ENCODE peak calls at places on chromosomes 11 and 22, in four cellular contexts. One of them, this sample, is unnamed. For H3K4me1, the result is how much of the 10 kb centered on the place peaks cover.

GRCh38 chr11:82733444-82734119 is at the start of gene FAM181B:
- DNase-seq in small intestine: peak
- DNase-seq in lower lobe of right lung: no peak
- DNase-seq in adrenal gland: peak
- DNase-seq in this sample: peak

GRCh38 chr22:44037519-44038370 is 13.6 kb downstream of the PARVB start:
- DNase-seq in lower lobe of right lung: no peak
- DNase-seq in adrenal gland: peak
- DNase-seq in small intestine: no peak
- DNase-seq in this sample: no peak

GRCh38 chr11:15955595-15955994 is 400.8 kb downstream of the SOX6 start:
- DNase-seq in small intestine: no peak
- DNase-seq in adrenal gland: no peak
- DNase-seq in lower lobe of right lung: no peak
- DNase-seq in this sample: no peak

GRCh38 chr22:29695129-29695926 is 24.5 kb upstream of the CABP7 start:
- DNase-seq in adrenal gland: no peak
- DNase-seq in small intestine: no peak
- DNase-seq in lower lobe of right lung: no peak
- DNase-seq in this sample: no peak

GRCh38 chr11:112844530-112844929 is 116.7 kb upstream of the NCAM1 start:
- DNase-seq in lower lobe of right lung: no peak
- DNase-seq in adrenal gland: no peak
- DNase-seq in small intestine: no peak
- DNase-seq in this sample: no peak

GRCh38 chr22:38781033-38781432 is 12.9 kb downstream of the DNAL4 start:
- DNase-seq in lower lobe of right lung: no peak
- DNase-seq in adrenal gland: no peak
- DNase-seq in small intestine: no peak
- DNase-seq in this sample: no peak

GRCh38 chr11:120512727-120513435 is 1.3 kb downstream of the GRIK4 start:
- DNase-seq in lower lobe of right lung: peak
- DNase-seq in small intestine: no peak
- DNase-seq in adrenal gland: peak
- DNase-seq in this sample: no peak

GRCh38 chr11:5486421-5486820 is 2.1 kb upstream of the OR52D1 start:
- DNase-seq in adrenal gland: no peak
- DNase-seq in lower lobe of right lung: no peak
- DNase-seq in small intestine: no peak
- DNase-seq in this sample: no peak

GRCh38 chr11:116375221-116375620 is 397.6 kb downstream of the BUD13 start:
- DNase-seq in adrenal gland: no peak
- DNase-seq in lower lobe of right lung: no peak
- DNase-seq in small intestine: no peak
- DNase-seq in this sample: no peak

GRCh38 chr11:100981196-100981824 is 148.3 kb downstream of the PGR start:
- DNase-seq in small intestine: no peak
- DNase-seq in lower lobe of right lung: no peak
- DNase-seq in adrenal gland: no peak
- DNase-seq in this sample: no peak

GRCh38 chr22:44274918-44275665 is 37.7 kb downstream of the SHISAL1 start:
- DNase-seq in small intestine: no peak
- DNase-seq in lower lobe of right lung: no peak
- DNase-seq in adrenal gland: no peak
- DNase-seq in this sample: no peak

GRCh38 chr11:112928136-112928535 is 33.1 kb upstream of the NCAM1 start:
- DNase-seq in lower lobe of right lung: no peak
- DNase-seq in adrenal gland: no peak
- DNase-seq in small intestine: no peak
- DNase-seq in this sample: no peak

GRCh38 chr22:37748659-37749058 is 51.8 kb downstream of the TRIOBP start:
- DNase-seq in adrenal gland: no peak
- DNase-seq in small intestine: no peak
- DNase-seq in lower lobe of right lung: no peak
- DNase-seq in this sample: no peak

GRCh38 chr11:134452849-134453177 is 40.8 kb upstream of the B3GAT1 start:
- DNase-seq in lower lobe of right lung: no peak
- DNase-seq in small intestine: no peak
- DNase-seq in adrenal gland: no peak
- DNase-seq in this sample: no peak

GRCh38 chr11:96055706-96056387 is 131.9 kb upstream of the MTMR2 start:
- DNase-seq in lower lobe of right lung: no peak
- DNase-seq in adrenal gland: no peak
- DNase-seq in small intestine: no peak
- DNase-seq in this sample: no peak

GRCh38 chr11:47467372-47467771 is 18.4 kb upstream of the RAPSN start:
- DNase-seq in adrenal gland: no peak
- DNase-seq in small intestine: peak
- DNase-seq in lower lobe of right lung: no peak
- DNase-seq in this sample: peak

GRCh38 chr11:47468598-47469214 is 19.8 kb upstream of the RAPSN start:
- DNase-seq in lower lobe of right lung: no peak
- DNase-seq in small intestine: no peak
- DNase-seq in adrenal gland: no peak
- DNase-seq in this sample: no peak

GRCh38 chr11:47464479-47464878 is 15.5 kb upstream of the RAPSN start:
- DNase-seq in lower lobe of right lung: no peak
- DNase-seq in adrenal gland: no peak
- DNase-seq in small intestine: no peak
- DNase-seq in this sample: no peak

GRCh38 chr11:47466201-47466600 is 17.3 kb upstream of the RAPSN start:
- DNase-seq in lower lobe of right lung: no peak
- DNase-seq in small intestine: no peak
- DNase-seq in adrenal gland: no peak
- DNase-seq in this sample: no peak

GRCh38 chr11:47466701-47467250 is 17.8 kb upstream of the RAPSN start:
- DNase-seq in lower lobe of right lung: no peak
- DNase-seq in adrenal gland: peak
- DNase-seq in small intestine: peak
- DNase-seq in this sample: peak
- H3K4me1 ChIP-seq in lower lobe of right lung: under half
- H3K4me1 ChIP-seq in adrenal gland: under half
- H3K4me1 ChIP-seq in small intestine: under half
- H3K4me1 ChIP-seq in this sample: under half

GRCh38 chr11:47499160-47499559 is 50.2 kb upstream of the RAPSN start:
- DNase-seq in adrenal gland: no peak
- DNase-seq in small intestine: no peak
- DNase-seq in lower lobe of right lung: no peak
- DNase-seq in this sample: no peak
- H3K4me1 ChIP-seq in adrenal gland: under half
- H3K4me1 ChIP-seq in small intestine: under half
- H3K4me1 ChIP-seq in lower lobe of right lung: under half
- H3K4me1 ChIP-seq in this sample: under half

GRCh38 chr11:118012083-118012669 is 26.0 kb downstream of the IL10RA start:
- DNase-seq in lower lobe of right lung: peak
- DNase-seq in small intestine: peak
- DNase-seq in adrenal gland: peak
- DNase-seq in this sample: no peak

GRCh38 chr11:118016094-118016493 is 29.9 kb downstream of the IL10RA start:
- DNase-seq in small intestine: no peak
- DNase-seq in lower lobe of right lung: no peak
- DNase-seq in adrenal gland: no peak
- DNase-seq in this sample: no peak

GRCh38 chr11:118010738-118011461 is 24.7 kb downstream of the IL10RA start:
- DNase-seq in small intestine: no peak
- DNase-seq in adrenal gland: peak
- DNase-seq in lower lobe of right lung: peak
- DNase-seq in this sample: peak

GRCh38 chr11:118015385-118015841 is 29.2 kb downstream of the IL10RA start:
- DNase-seq in adrenal gland: no peak
- DNase-seq in small intestine: no peak
- DNase-seq in lower lobe of right lung: no peak
- DNase-seq in this sample: no peak

DNA sequence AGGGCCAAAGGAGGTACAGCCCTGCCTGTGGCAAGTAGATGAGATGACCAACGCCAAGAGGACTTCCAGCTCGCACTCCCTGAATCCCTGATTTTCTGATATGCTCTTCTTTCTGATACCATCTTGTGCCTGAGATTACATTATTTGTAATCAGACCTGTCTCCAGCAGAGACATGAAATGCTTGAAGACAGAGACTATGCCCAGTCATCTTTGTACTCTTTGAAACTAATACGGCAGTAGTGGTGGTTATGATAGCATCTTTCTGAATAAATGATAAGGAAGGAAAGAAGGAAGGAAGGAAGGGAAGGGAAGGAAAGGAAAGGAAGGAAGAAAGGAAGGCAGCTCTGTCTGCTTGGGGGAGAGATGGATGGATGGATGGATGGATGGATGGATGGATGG is 27.8 kb downstream of the IL10RA start:
- DNase-seq in lower lobe of right lung: no peak
- DNase-seq in small intestine: no peak
- DNase-seq in adrenal gland: no peak
- DNase-seq in this sample: no peak
- H3K4me1 ChIP-seq in lower lobe of right lung: half or more
- H3K4me1 ChIP-seq in small intestine: under half
- H3K4me1 ChIP-seq in adrenal gland: under half
- H3K4me1 ChIP-seq in this sample: under half

GRCh38 chr11:86196924-86197323 is 47.6 kb upstream of the EED start:
- DNase-seq in small intestine: no peak
- DNase-seq in lower lobe of right lung: no peak
- DNase-seq in adrenal gland: no peak
- DNase-seq in this sample: no peak
- H3K4me1 ChIP-seq in small intestine: under half
- H3K4me1 ChIP-seq in lower lobe of right lung: under half
- H3K4me1 ChIP-seq in adrenal gland: under half
- H3K4me1 ChIP-seq in this sample: under half

DNA sequence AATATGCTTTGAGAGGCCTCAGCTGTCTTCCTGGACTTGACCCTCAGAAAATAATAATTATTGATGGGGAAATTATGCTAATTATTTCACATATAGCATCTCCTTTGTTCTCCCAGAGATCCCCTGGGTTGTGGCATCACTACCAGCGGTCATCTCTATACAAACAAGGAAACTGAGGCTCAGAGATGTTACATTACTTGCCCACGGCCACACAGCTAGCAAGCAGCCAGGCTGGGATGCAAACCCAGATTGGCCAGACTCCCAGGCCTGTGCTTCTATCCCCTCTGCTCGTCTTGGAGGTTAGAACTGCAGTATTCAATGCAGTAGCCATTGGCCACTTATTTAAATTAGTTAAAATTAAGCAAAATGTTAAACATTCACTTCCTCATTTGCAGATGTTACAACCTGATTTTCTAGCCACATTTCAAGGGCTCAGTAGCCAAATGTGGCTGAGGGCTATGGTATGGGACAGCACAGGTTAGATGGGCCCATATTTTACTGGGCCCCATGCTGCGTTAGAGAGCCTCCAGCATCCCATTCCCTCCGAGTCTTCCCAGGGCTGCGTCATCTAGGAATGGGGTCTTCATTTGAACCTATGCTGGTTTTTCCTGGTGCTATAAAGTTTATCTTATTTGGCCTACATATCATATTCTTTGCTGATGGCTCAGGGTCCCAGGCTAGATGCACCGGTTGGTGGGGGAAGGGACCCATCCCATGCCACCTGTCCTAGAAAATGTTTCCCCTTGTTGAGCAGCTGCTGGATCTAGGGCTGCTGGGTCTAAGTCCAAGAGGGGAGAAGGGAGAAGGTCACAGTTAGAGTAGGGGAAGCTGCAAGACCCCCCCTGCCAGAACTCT is 2.2 kb downstream of the SLC35C1 start:
- DNase-seq in adrenal gland: no peak
- DNase-seq in lower lobe of right lung: no peak
- DNase-seq in small intestine: no peak
- DNase-seq in this sample: no peak
- H3K4me1 ChIP-seq in adrenal gland: under half
- H3K4me1 ChIP-seq in lower lobe of right lung: under half
- H3K4me1 ChIP-seq in small intestine: under half
- H3K4me1 ChIP-seq in this sample: under half

DNA sequence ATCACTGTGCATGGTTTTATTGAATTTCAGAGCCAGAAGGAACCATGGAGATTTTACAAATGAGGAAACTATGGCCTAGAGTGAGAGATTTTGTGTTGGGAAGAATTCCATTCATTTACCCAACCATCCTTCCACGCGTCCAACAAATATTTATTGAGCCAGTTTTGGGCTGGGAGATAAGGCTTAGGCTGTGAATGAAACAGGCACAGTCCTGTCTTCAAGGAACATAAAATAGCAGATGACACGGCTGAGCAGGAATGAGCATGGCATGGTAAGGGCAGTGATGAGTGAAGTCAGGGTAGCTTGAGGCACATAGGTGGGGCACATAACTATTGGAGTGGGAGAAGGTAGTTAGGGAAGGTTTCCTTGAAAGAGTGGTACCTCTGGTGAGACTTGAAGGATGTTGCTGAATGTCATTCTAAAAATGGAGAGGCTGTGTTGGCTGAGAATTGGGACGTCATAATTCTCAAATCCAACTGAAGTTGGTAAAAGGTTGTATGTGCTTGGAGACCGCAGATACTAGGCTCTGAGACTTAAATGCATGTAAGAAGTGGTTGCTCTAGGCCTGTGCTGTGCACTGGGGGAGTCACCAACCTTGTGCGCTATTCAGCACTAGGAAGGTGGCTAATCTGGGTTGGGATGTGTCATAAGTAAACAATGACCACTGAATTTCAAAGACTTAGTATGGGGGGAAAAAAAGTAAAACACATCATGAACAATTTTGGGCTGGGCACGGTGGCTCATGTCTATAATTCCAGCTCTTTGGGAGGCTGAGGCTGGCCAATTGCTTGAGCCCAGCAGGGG is 51.8 kb downstream of the TEAD1 start:
- DNase-seq in small intestine: no peak
- DNase-seq in adrenal gland: no peak
- DNase-seq in lower lobe of right lung: no peak
- DNase-seq in this sample: no peak
- H3K4me1 ChIP-seq in small intestine: under half
- H3K4me1 ChIP-seq in adrenal gland: under half
- H3K4me1 ChIP-seq in lower lobe of right lung: under half
- H3K4me1 ChIP-seq in this sample: under half

GRCh38 chr11:19686234-19686633 is 26.4 kb upstream of the NAV2 start:
- DNase-seq in lower lobe of right lung: no peak
- DNase-seq in adrenal gland: no peak
- DNase-seq in small intestine: no peak
- DNase-seq in this sample: no peak

GRCh38 chr11:19690885-19691284 is 21.8 kb upstream of the NAV2 start:
- DNase-seq in adrenal gland: no peak
- DNase-seq in lower lobe of right lung: no peak
- DNase-seq in small intestine: no peak
- DNase-seq in this sample: no peak

GRCh38 chr11:19683862-19684491 is 28.7 kb upstream of the NAV2 start:
- DNase-seq in small intestine: no peak
- DNase-seq in adrenal gland: no peak
- DNase-seq in lower lobe of right lung: no peak
- DNase-seq in this sample: no peak

GRCh38 chr11:19689281-19689975 is 23.2 kb upstream of the NAV2 start:
- DNase-seq in small intestine: no peak
- DNase-seq in adrenal gland: no peak
- DNase-seq in lower lobe of right lung: no peak
- DNase-seq in this sample: no peak

GRCh38 chr11:19687372-19687771 is 25.3 kb upstream of the NAV2 start:
- DNase-seq in adrenal gland: no peak
- DNase-seq in small intestine: no peak
- DNase-seq in lower lobe of right lung: no peak
- DNase-seq in this sample: no peak
- H3K4me1 ChIP-seq in adrenal gland: under half
- H3K4me1 ChIP-seq in small intestine: under half
- H3K4me1 ChIP-seq in lower lobe of right lung: under half
- H3K4me1 ChIP-seq in this sample: under half